ENCODE peak calls at places on chromosomes 7 and 10, in five cellular contexts. P is spleen, V is sigmoid colon, A is IMR-90, B is A549. D is an unnamed sample.

GRCh38 chr7:45573199-45573598 is 969 bp upstream of the ADCY1 start:
- DNase-seq in P (peak; percentile 47), A (no peak), V (no peak), B (no peak), D (no peak)

GRCh38 chr10:85946713-85947326 is 419.8 kb downstream of the GRID1 start:
- DNase-seq in P (no peak), B (no peak), V (no peak), A (no peak), D (no peak)

GRCh38 chr7:148447221-148447845 is 143.2 kb upstream of the C7orf33 start:
- DNase-seq in B (peak; percentile 21), P (no peak), V (no peak), A (no peak), D (no peak)

GRCh38 chr10:112907893-112908292 is 42.2 kb upstream of the TCF7L2 start:
- DNase-seq in B (no peak), V (no peak), P (no peak), A (peak; percentile 37), D (no peak)

GRCh38 chr10:53111529-53111928 is 338.9 kb upstream of the MBL2 start:
- DNase-seq in V (no peak), B (no peak), A (no peak), P (peak; percentile 62), D (no peak)

GRCh38 chr10:47303866-47304265 is 3.9 kb downstream of the GDF10 start:
- DNase-seq in V (no peak), B (no peak), P (no peak), A (no peak), D (no peak)

GRCh38 chr7:135979674-135980660 is 2.8 kb upstream of the MTPN start:
- DNase-seq in A (peak; percentile 63), B (no peak), V (no peak), P (no peak), D (no peak)

GRCh38 chr7:1662101-1662500 is 8.0 kb upstream of the ELFN1 start:
- DNase-seq in B (no peak), A (no peak), V (peak; percentile 45), P (peak; percentile 58), D (no peak)

GRCh38 chr7:120819861-120820260 is 38.1 kb downstream of the TSPAN12 start:
- DNase-seq in B (no peak), V (no peak), P (no peak), A (no peak), D (no peak)

GRCh38 chr10:116773306-116773705 is 30.9 kb upstream of the HSPA12A start:
- DNase-seq in B (no peak), P (no peak), A (no peak), V (peak; percentile 40), D (no peak)

GRCh38 chr7:28041508-28042314 is 138.9 kb downstream of the JAZF1 start:
- DNase-seq in V (no peak), B (no peak), A (peak; percentile 90), P (no peak), D (no peak)

GRCh38 chr7:99132922-99133321 is 11.0 kb downstream of the SMURF1 start:
- DNase-seq in A (peak; percentile 87), V (no peak), B (no peak), P (no peak), D (no peak)

GRCh38 chr7:32204361-32205018 is 134.3 kb upstream of the PDE1C start:
- DNase-seq in V (peak; percentile 75), P (no peak), A (peak; percentile 77), B (peak; percentile 79), D (no peak)

GRCh38 chr7:134886353-134887057 is 99.8 kb upstream of the AGBL3 start:
- DNase-seq in V (peak; percentile 86), B (peak; percentile 14), P (no peak), A (peak; percentile 80), D (no peak)

GRCh38 chr10:15491856-15492255 is 120.8 kb upstream of the FAM171A1 start:
- DNase-seq in A (no peak), V (no peak), B (no peak), P (no peak), D (no peak)

GRCh38 chr10:15485684-15486316 is 114.7 kb upstream of the FAM171A1 start:
- DNase-seq in B (no peak), V (no peak), P (no peak), A (no peak), D (no peak)

GRCh38 chr10:15487376-15487775 is 116.3 kb upstream of the FAM171A1 start:
- DNase-seq in B (no peak), P (no peak), V (no peak), A (no peak), D (no peak)

GRCh38 chr10:15486404-15486803 is 115.3 kb upstream of the FAM171A1 start:
- DNase-seq in B (no peak), A (peak; percentile 9), V (no peak), P (no peak), D (no peak)

GRCh38 chr10:15489431-15489830 is 118.3 kb upstream of the FAM171A1 start:
- DNase-seq in A (no peak), P (no peak), V (no peak), B (no peak), D (no peak)
- H3K9me3 ChIP-seq in A (no peaks in the 10 kb centered on the region), P (no peaks in the 10 kb centered on the region), V (no peaks in the 10 kb centered on the region), B (no peaks in the 10 kb centered on the region), D (no peaks in the 10 kb centered on the region)

DNA sequence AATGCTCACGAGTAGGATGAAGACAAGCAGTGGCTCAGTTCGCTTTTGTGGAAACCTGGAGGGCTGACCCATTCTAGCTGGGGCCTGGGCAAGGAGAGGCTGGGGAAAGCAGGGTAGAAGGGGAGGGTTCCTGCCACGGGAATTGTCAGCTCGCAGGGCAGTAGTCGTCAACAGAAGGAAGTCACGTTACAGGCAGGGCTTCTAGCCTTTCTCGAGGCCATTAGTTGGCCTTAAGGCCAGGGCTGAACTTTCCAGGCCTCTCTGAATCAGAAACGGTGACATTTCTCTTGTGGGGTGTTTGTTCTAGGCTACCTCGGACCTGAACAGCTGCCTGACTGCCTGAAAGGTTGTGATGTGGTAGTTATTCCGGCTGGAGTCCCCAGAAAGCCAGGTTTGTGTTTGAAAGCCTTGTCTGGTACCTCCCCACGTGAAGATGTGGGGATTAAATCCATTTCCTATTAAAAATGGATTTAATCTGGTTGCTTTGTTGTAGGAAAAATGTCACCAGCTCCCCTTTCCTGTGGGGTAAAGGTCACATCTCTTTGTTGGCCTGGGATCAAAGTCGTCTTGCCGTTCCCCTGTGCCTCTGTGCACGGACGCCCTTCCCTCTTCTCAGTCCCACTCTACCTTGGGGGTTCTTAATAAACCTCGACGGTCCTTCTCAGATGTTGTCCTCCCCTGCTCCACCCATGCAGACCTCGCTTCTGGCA is 9.4 kb downstream of the MDH2 start:
- DNase-seq in A (no peak), P (no peak), B (no peak), V (no peak), D (no peak)
- TF ChIP-seq POLR2A in A (no peak), P (no peak), B (no peak), V (no peak), D (no peak)

GRCh38 chr10:78039743-78040142 is 6.1 kb downstream of the RPS24 start:
- DNase-seq in V (no peak), B (no peak), A (no peak), P (no peak), D (no peak)
- H3K4me1 ChIP-seq in V (peaks cover 28% of the 10 kb centered on the region), B (peaks cover 55% of the 10 kb centered on the region), A (peaks cover 12% of the 10 kb centered on the region), P (peaks cover 43% of the 10 kb centered on the region), D (peaks cover 71% of the 10 kb centered on the region)

DNA sequence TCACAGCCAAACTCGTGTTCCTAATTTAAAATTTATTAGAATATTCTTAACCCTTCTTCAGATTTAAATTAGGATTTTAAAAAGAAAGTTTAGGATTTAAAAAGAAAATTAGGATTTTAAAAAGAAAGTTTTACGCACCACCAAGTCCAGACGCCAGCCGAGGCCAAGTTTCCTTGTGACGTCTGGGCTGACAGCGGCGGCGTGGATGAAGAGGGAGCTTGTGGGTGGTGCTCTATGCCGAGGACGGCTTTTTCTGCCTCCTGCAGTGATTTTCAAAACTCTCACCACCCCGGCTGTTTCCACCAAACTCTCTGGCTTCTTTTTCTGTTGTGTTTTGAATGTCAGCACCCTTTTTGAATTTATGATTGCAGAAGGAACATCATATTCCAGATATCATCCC is 252.9 kb downstream of the DNAJB6 start:
- DNase-seq in B (no peak), V (peak; percentile 33), A (no peak), P (peak; percentile 23), D (no peak)
- H3K9me3 ChIP-seq in B (no peaks in the 10 kb centered on the region), V (no peaks in the 10 kb centered on the region), A (peaks cover 73% of the 10 kb centered on the region), P (no peaks in the 10 kb centered on the region), D (no peaks in the 10 kb centered on the region)

GRCh38 chr10:122461729-122462532 is 578 bp downstream of the HTRA1 start:
- DNase-seq in A (no peak), P (no peak), V (no peak), B (peak; percentile 22), D (no peak)

GRCh38 chr10:122459586-122460273 is 1.6 kb upstream of the HTRA1 start:
- DNase-seq in V (no peak), P (no peak), A (peak; percentile 58), B (no peak), D (no peak)

GRCh38 chr10:122461367-122461728 is at the start of gene HTRA1:
- DNase-seq in P (no peak), B (peak; percentile 49), A (peak; percentile 61), V (peak; percentile 92), D (no peak)

GRCh38 chr10:122462533-122463465 is 1.4 kb downstream of the HTRA1 start:
- DNase-seq in P (no peak), A (peak; percentile 51), B (no peak), V (peak; percentile 88), D (no peak)

GRCh38 chr10:122460891-122461293 is 461 bp upstream of the HTRA1 start:
- DNase-seq in P (no peak), A (no peak), V (no peak), B (no peak), D (no peak)
- TF ChIP-seq POLR2A in P (no peak), A (no peak), V (no peak), B (no peak), D (no peak)

DNA sequence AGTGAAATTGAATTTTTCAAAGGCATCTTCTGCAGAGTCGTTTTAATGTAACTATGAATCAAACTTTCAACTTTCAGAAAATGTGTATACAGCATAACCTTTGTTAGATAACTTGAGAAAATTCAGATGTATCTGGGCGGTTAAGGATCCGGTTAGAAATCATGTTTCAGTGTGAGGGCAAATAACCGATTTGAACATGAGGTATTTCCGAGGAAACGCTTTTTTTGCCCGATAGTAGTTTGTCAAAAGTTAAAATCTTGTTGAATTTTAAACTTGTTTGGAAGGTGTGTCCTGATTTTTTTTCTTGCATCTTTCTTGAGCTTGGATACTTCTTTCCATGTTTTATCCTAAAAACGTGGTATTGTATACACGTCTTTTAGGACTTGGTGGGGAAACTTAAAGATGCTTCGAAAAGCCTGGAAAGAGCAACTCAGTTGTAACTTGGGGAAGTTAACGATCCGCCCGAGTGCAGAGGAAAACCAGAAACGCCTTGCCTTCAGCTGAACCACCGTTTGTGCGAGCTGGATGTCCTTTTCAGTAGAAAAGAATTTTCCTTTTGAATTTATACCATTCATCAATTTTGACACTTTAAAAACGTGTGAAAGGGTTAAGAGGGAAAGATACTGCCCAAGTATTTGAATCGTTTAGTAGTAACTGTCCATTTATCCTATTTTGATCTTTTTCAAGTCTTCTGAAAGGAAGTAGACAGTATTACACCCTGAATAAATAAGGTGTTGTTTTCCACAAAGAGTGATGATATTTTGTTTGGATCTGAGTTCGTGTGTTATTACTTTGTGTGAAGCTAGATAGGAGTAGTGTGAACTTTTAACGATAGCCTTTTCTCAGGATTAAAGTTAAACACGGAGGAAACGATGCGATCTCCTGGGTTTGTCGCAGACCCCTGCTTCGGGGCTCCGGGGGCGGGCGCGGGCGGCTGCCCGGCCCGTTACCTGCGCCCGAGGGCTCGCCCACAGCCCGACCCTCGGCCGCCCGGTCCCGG is 1.0 kb upstream of the BMI1 start:
- DNase-seq in V (no peak), P (no peak), A (no peak), B (no peak), D (no peak)
- H3K4me1 ChIP-seq in V (peaks cover 43% of the 10 kb centered on the region), P (peaks cover 64% of the 10 kb centered on the region), A (no peaks in the 10 kb centered on the region), B (peaks cover 34% of the 10 kb centered on the region), D (peaks cover 2% of the 10 kb centered on the region)

D was measured in esophagus squamous epithelium.